ENCODE peak calls at places on chromosomes 5 and 9, in nine cellular contexts. Y is A549; I is NCI-H2029 treated with DMSO at 0.1 percent for 48 hours; U is stimulated activated CD8-positive, alpha-beta memory T cell treated with anti-CD3 and anti-CD28 coated beads, Interleukin-4, amount 100 ng/mL, for 1 hour; J is posterior cingulate gyrus; B is activated B cell treated with CpG ODN at 0.5 μM for 24 hours; G is stimulated activated CD4-positive, alpha-beta T cell treated with anti-CD3 and anti-CD28 coated beads, Interleukin-1b, Interleukin-23, amount 100 ng/mL, for 1 hour; R is GM03348; F is NCI-H460. Q is an unnamed sample.

GRCh38 chr9:112700080-112700479 is 17.8 kb downstream of the INIP start:
- DNase-seq in Y (no peak), I (no peak), U (no peak), J (no peak), B (no peak), G (no peak), R (no peak), F (no peak), Q (no peak)

GRCh38 chr5:150142189-150142788 is 13.4 kb downstream of the PDGFRB start:
- DNase-seq in Y (no peak), I (no peak), U (no peak), J (no peak), B (no peak), G (no peak), R (no peak), F (no peak), Q (no peak)

GRCh38 chr5:178336889-178337785 is 104.5 kb upstream of the PHYKPL start:
- DNase-seq in Y (no peak), I (no peak), U (no peak), J (peak; percentile 28), B (no peak), G (no peak), R (no peak), F (no peak), Q (peak; percentile 32)

GRCh38 chr5:57993866-57994265 is 466.0 kb downstream of the PLK2 start:
- DNase-seq in Y (no peak), I (no peak), U (no peak), J (no peak), B (no peak), G (no peak), R (no peak), F (no peak), Q (no peak)

GRCh38 chr9:129383415-129384088 is 205.5 kb upstream of the IER5L start:
- DNase-seq in Y (no peak), I (peak; percentile 30), U (peak; percentile 47), J (peak; percentile 74), B (peak; percentile 82), G (peak; percentile 29), R (peak; percentile 88), F (peak; percentile 53), Q (peak; percentile 81)

GRCh38 chr9:35757527-35758275 is 3.6 kb upstream of the MSMP start:
- DNase-seq in Y (peak; percentile 74), I (peak; percentile 57), U (no peak), J (no peak), B (no peak), G (no peak), R (peak; percentile 22), F (peak; percentile 26), Q (peak; percentile 47)

GRCh38 chr5:88480766-88481499 is 212.3 kb upstream of the TMEM161B start:
- DNase-seq in Y (no peak), I (no peak), U (no peak), J (no peak), B (no peak), G (no peak), R (no peak), F (no peak), Q (peak; percentile 24)

GRCh38 chr5:372911-373709 is 51.6 kb downstream of the AHRR start:
- DNase-seq in Y (no peak), I (no peak), U (no peak), J (no peak), B (no peak), G (no peak), R (no peak), F (no peak), Q (no peak)

GRCh38 chr5:158456756-158457155 is 597.8 kb upstream of the CLINT1 start:
- DNase-seq in Y (peak; percentile 7), I (no peak), U (no peak), J (no peak), B (no peak), G (no peak), R (peak; percentile 90), F (no peak), Q (no peak)

GRCh38 chr9:129513282-129513681 is 107.6 kb downstream of the C9orf50 start:
- DNase-seq in Y (peak; percentile 44), I (no peak), U (no peak), J (no peak), B (no peak), G (no peak), R (no peak), F (no peak), Q (no peak)

GRCh38 chr5:935510-936084 is 42.9 kb downstream of the TRIP13 start:
- DNase-seq in Y (no peak), I (no peak), U (no peak), J (no peak), B (no peak), G (no peak), R (no peak), F (no peak), Q (no peak)

GRCh38 chr9:12141422-12141821 is 551.8 kb upstream of the TYRP1 start:
- DNase-seq in Y (no peak), I (no peak), U (no peak), J (no peak), B (no peak), G (no peak), R (no peak), F (no peak), Q (no peak)

GRCh38 chr9:94533601-94534000 is 21.3 kb upstream of the PCAT7 start:
- DNase-seq in Y (no peak), I (no peak), U (no peak), J (no peak), B (no peak), G (no peak), R (no peak), F (no peak), Q (no peak)

GRCh38 chr9:91174772-91175171 is 186.9 kb downstream of the AUH start:
- DNase-seq in Y (no peak), I (no peak), U (no peak), J (no peak), B (no peak), G (no peak), R (no peak), F (no peak), Q (peak; percentile 36)

GRCh38 chr9:137049544-137050449 is 3.8 kb upstream of the NPDC1 start:
- DNase-seq in Y (peak; percentile 70), I (peak; percentile 37), U (no peak), J (no peak), B (no peak), G (no peak), R (peak; percentile 71), F (peak; percentile 64), Q (peak; percentile 74)

GRCh38 chr5:127564002-127564769 is 46.7 kb downstream of the PRRC1 start:
- DNase-seq in Y (peak; percentile 65), I (peak; percentile 78), U (no peak), J (no peak), B (no peak), G (no peak), R (peak; percentile 64), F (peak; percentile 79), Q (peak; percentile 87)

GRCh38 chr5:91898865-91899264 is 515.7 kb upstream of the ARRDC3 start:
- DNase-seq in Y (no peak), I (no peak), U (no peak), J (no peak), B (no peak), G (no peak), R (no peak), F (no peak), Q (no peak)

GRCh38 chr5:113166710-113167366 is 190.2 kb downstream of the DCP2 start:
- DNase-seq in Y (peak; percentile 4), I (no peak), U (no peak), J (no peak), B (no peak), G (no peak), R (peak; percentile 73), F (peak; percentile 77), Q (no peak)

GRCh38 chr5:97838214-97838613 is 655.2 kb upstream of the RIOK2 start:
- DNase-seq in Y (peak; percentile 6), I (no peak), U (no peak), J (no peak), B (no peak), G (no peak), R (peak; percentile 63), F (peak; percentile 45), Q (peak; percentile 58)

GRCh38 chr9:91419222-91420191 is 4.1 kb downstream of the NFIL3 start:
- DNase-seq in Y (peak; percentile 81), I (no peak), U (no peak), J (no peak), B (no peak), G (no peak), R (peak; percentile 76), F (peak; percentile 94), Q (no peak)

GRCh38 chr9:116390306-116391228 is 237.0 kb downstream of the PAPPA start:
- DNase-seq in Y (no peak), I (no peak), U (no peak), J (no peak), B (no peak), G (no peak), R (no peak), F (no peak), Q (no peak)

GRCh38 chr5:147084702-147085101 is 150.1 kb upstream of the STK32A start:
- DNase-seq in Y (no peak), I (no peak), U (no peak), J (peak; percentile 64), B (no peak), G (no peak), R (no peak), F (no peak), Q (peak; percentile 90)

GRCh38 chr5:149791881-149792280 is 61.8 kb downstream of the PPARGC1B start:
- DNase-seq in Y (no peak), I (no peak), U (no peak), J (no peak), B (no peak), G (no peak), R (no peak), F (no peak), Q (no peak)

GRCh38 chr5:19795218-19795617 is 192.8 kb downstream of the CDH18 start:
- DNase-seq in Y (peak; percentile 3), I (no peak), U (no peak), J (no peak), B (no peak), G (no peak), R (peak; percentile 7), F (peak; percentile 6), Q (no peak)

GRCh38 chr9:124469011-124469832 is 19.0 kb downstream of the ADGRD2 start:
- DNase-seq in Y (no peak), I (no peak), U (no peak), J (no peak), B (no peak), G (no peak), R (no peak), F (no peak), Q (no peak)

GRCh38 chr5:103842936-103843335 is 280.3 kb upstream of the NUDT12 start:
- DNase-seq in Y (no peak), I (no peak), U (no peak), J (no peak), B (no peak), G (no peak), R (no peak), F (no peak), Q (no peak)